ENCODE peak calls at places on chromosomes 1 and 21, in ten cellular contexts. E is upper lobe of left lung, P is NCI-H1930, O is posterior cingulate gyrus, X is GM10248, A is small intestine, B is AG09309, S is substantia nigra, N is fibroblast of lung, D is uterus. Z is an unnamed sample.
A peak's percentile ranks its signal among the peaks of the same experiment; 100 is the strongest.

GRCh38 chr1:235275223-235275622 is 52.8 kb downstream of the ARID4B start:
- DNase-seq in N (no peak), B (no peak), X (peak; percentile 62), E (no peak), S (no peak), P (no peak), A (no peak), D (no peak), O (no peak), Z (no peak)

GRCh38 chr21:45972716-45973474 is 8.7 kb upstream of the COL6A1 start:
- DNase-seq in N (peak; percentile 95), A (no peak), S (no peak), E (no peak), O (no peak), B (no peak), P (no peak), X (no peak), D (peak; percentile 96), Z (peak; percentile 66)

GRCh38 chr1:165827199-165828102 is at the start of gene UCK2:
- DNase-seq in E (peak; percentile 70), D (peak; percentile 67), X (peak; percentile 89), P (peak; percentile 64), N (peak; percentile 68), B (no peak), S (peak; percentile 75), A (peak; percentile 82), O (peak; percentile 74), Z (peak; percentile 93)

GRCh38 chr1:230828421-230828820 is 39.9 kb downstream of the C1orf198 start:
- DNase-seq in S (no peak), O (no peak), N (no peak), B (no peak), X (no peak), A (no peak), E (no peak), P (no peak), D (no peak), Z (no peak)

GRCh38 chr1:214660900-214661299 is 57.9 kb downstream of the CENPF start:
- DNase-seq in A (no peak), S (peak; percentile 47), O (peak; percentile 60), D (no peak), X (no peak), P (no peak), B (peak; percentile 86), N (peak; percentile 96), E (no peak), Z (no peak)

GRCh38 chr1:222284466-222284865 is 263.4 kb downstream of the HHIPL2 start:
- DNase-seq in O (no peak), X (no peak), S (no peak), P (no peak), N (peak; percentile 66), B (no peak), D (no peak), A (no peak), E (no peak), Z (no peak)

GRCh38 chr21:44065428-44065827 is 41.8 kb upstream of the PWP2 start:
- DNase-seq in D (no peak), X (peak; percentile 68), N (peak; percentile 23), E (peak; percentile 63), S (no peak), P (no peak), A (peak; percentile 66), B (no peak), O (no peak), Z (no peak)

GRCh38 chr1:53729536-53730485 is 9.2 kb downstream of the GLIS1 start:
- DNase-seq in N (no peak), D (no peak), S (no peak), O (no peak), E (no peak), P (no peak), X (no peak), A (no peak), B (no peak), Z (no peak)

GRCh38 chr1:1182491-1183220 is 9.0 kb downstream of the TTLL10 start:
- DNase-seq in A (no peak), S (no peak), E (no peak), P (no peak), O (no peak), D (no peak), X (no peak), N (no peak), B (no peak), Z (no peak)